ENCODE peak calls at places on chromosome 15, in eight cellular contexts. One of them, this sample, is unnamed.

GRCh38 chr15:66774001-66774814 is 72.2 kb downstream of the SMAD6 start:
- DNase-seq in cardiac fibroblast: peak
- DNase-seq in body of pancreas: peak
- DNase-seq in stimulated activated CD8-positive, alpha-beta memory T cell treated with anti-CD3 and anti-CD28 coated beads, Interleukin-4, amount 100 ng/mL, for 1 hour: peak
- DNase-seq in HT-29: peak
- DNase-seq in HuH-7.5: peak
- DNase-seq in GM12892: peak
- DNase-seq in hepatic stellate cell: peak
- DNase-seq in this sample: peak

GRCh38 chr15:43903864-43904290 is 77.1 kb downstream of the WDR76 start:
- DNase-seq in cardiac fibroblast: peak
- DNase-seq in body of pancreas: peak
- DNase-seq in stimulated activated CD8-positive, alpha-beta memory T cell treated with anti-CD3 and anti-CD28 coated beads, Interleukin-4, amount 100 ng/mL, for 1 hour: peak
- DNase-seq in HT-29: peak
- DNase-seq in HuH-7.5: peak
- DNase-seq in GM12892: peak
- DNase-seq in hepatic stellate cell: peak
- DNase-seq in this sample: peak

GRCh38 chr15:86837631-86838030 is 758.0 kb downstream of the AGBL1 start:
- DNase-seq in cardiac fibroblast: no peak
- DNase-seq in body of pancreas: no peak
- DNase-seq in stimulated activated CD8-positive, alpha-beta memory T cell treated with anti-CD3 and anti-CD28 coated beads, Interleukin-4, amount 100 ng/mL, for 1 hour: no peak
- DNase-seq in HT-29: no peak
- DNase-seq in HuH-7.5: no peak
- DNase-seq in GM12892: no peak
- DNase-seq in hepatic stellate cell: no peak
- DNase-seq in this sample: no peak

GRCh38 chr15:43859546-43859945 is 32.7 kb downstream of the WDR76 start:
- DNase-seq in cardiac fibroblast: no peak
- DNase-seq in body of pancreas: no peak
- DNase-seq in stimulated activated CD8-positive, alpha-beta memory T cell treated with anti-CD3 and anti-CD28 coated beads, Interleukin-4, amount 100 ng/mL, for 1 hour: no peak
- DNase-seq in HT-29: no peak
- DNase-seq in HuH-7.5: no peak
- DNase-seq in GM12892: no peak
- DNase-seq in hepatic stellate cell: no peak
- DNase-seq in this sample: no peak

GRCh38 chr15:92599394-92599970 is 56.1 kb downstream of the FAM174B start:
- DNase-seq in cardiac fibroblast: peak
- DNase-seq in body of pancreas: no peak
- DNase-seq in stimulated activated CD8-positive, alpha-beta memory T cell treated with anti-CD3 and anti-CD28 coated beads, Interleukin-4, amount 100 ng/mL, for 1 hour: no peak
- DNase-seq in HT-29: no peak
- DNase-seq in HuH-7.5: no peak
- DNase-seq in GM12892: no peak
- DNase-seq in hepatic stellate cell: no peak
- DNase-seq in this sample: no peak

GRCh38 chr15:85750807-85751730 is 43.7 kb downstream of the KLHL25 start:
- DNase-seq in cardiac fibroblast: no peak
- DNase-seq in body of pancreas: no peak
- DNase-seq in stimulated activated CD8-positive, alpha-beta memory T cell treated with anti-CD3 and anti-CD28 coated beads, Interleukin-4, amount 100 ng/mL, for 1 hour: no peak
- DNase-seq in HT-29: no peak
- DNase-seq in HuH-7.5: no peak
- DNase-seq in GM12892: no peak
- DNase-seq in hepatic stellate cell: no peak
- DNase-seq in this sample: no peak

GRCh38 chr15:43274136-43274535 is 7.4 kb upstream of the TGM5 start:
- DNase-seq in cardiac fibroblast: no peak
- DNase-seq in body of pancreas: peak
- DNase-seq in stimulated activated CD8-positive, alpha-beta memory T cell treated with anti-CD3 and anti-CD28 coated beads, Interleukin-4, amount 100 ng/mL, for 1 hour: no peak
- DNase-seq in HT-29: no peak
- DNase-seq in HuH-7.5: no peak
- DNase-seq in GM12892: no peak
- DNase-seq in hepatic stellate cell: no peak
- DNase-seq in this sample: no peak

GRCh38 chr15:59647085-59647484 is 10.2 kb downstream of the GTF2A2 start:
- DNase-seq in cardiac fibroblast: no peak
- DNase-seq in body of pancreas: no peak
- DNase-seq in stimulated activated CD8-positive, alpha-beta memory T cell treated with anti-CD3 and anti-CD28 coated beads, Interleukin-4, amount 100 ng/mL, for 1 hour: no peak
- DNase-seq in HT-29: no peak
- DNase-seq in HuH-7.5: no peak
- DNase-seq in GM12892: no peak
- DNase-seq in hepatic stellate cell: no peak
- DNase-seq in this sample: no peak

GRCh38 chr15:90501898-90502297 is 27.8 kb upstream of the CRTC3 start:
- DNase-seq in cardiac fibroblast: no peak
- DNase-seq in body of pancreas: no peak
- DNase-seq in stimulated activated CD8-positive, alpha-beta memory T cell treated with anti-CD3 and anti-CD28 coated beads, Interleukin-4, amount 100 ng/mL, for 1 hour: no peak
- DNase-seq in HT-29: no peak
- DNase-seq in HuH-7.5: no peak
- DNase-seq in GM12892: no peak
- DNase-seq in hepatic stellate cell: no peak
- DNase-seq in this sample: no peak

GRCh38 chr15:51401872-51402517 is 60.5 kb downstream of the GLDN start:
- DNase-seq in cardiac fibroblast: peak
- DNase-seq in body of pancreas: peak
- DNase-seq in stimulated activated CD8-positive, alpha-beta memory T cell treated with anti-CD3 and anti-CD28 coated beads, Interleukin-4, amount 100 ng/mL, for 1 hour: no peak
- DNase-seq in HT-29: peak
- DNase-seq in HuH-7.5: peak
- DNase-seq in GM12892: peak
- DNase-seq in hepatic stellate cell: peak
- DNase-seq in this sample: no peak

GRCh38 chr15:99181544-99181943 is 67.8 kb downstream of the TTC23 start:
- DNase-seq in cardiac fibroblast: peak
- DNase-seq in body of pancreas: no peak
- DNase-seq in stimulated activated CD8-positive, alpha-beta memory T cell treated with anti-CD3 and anti-CD28 coated beads, Interleukin-4, amount 100 ng/mL, for 1 hour: no peak
- DNase-seq in HT-29: no peak
- DNase-seq in HuH-7.5: no peak
- DNase-seq in GM12892: no peak
- DNase-seq in hepatic stellate cell: no peak
- DNase-seq in this sample: no peak

GRCh38 chr15:34336333-34336732 is 1.2 kb downstream of the SLC12A6 start:
- DNase-seq in cardiac fibroblast: no peak
- DNase-seq in body of pancreas: no peak
- DNase-seq in stimulated activated CD8-positive, alpha-beta memory T cell treated with anti-CD3 and anti-CD28 coated beads, Interleukin-4, amount 100 ng/mL, for 1 hour: no peak
- DNase-seq in HT-29: no peak
- DNase-seq in HuH-7.5: no peak
- DNase-seq in GM12892: no peak
- DNase-seq in hepatic stellate cell: no peak
- DNase-seq in this sample: no peak